ENCODE peak calls at places on chromosomes 11 and 22, in eight cellular contexts. A, Q, V, B, G, M, X and H are unnamed samples.

GRCh38 chr11:15867886-15868285 is 488.5 kb downstream of the SOX6 start:
- DNase-seq in G (no peak), B (no peak), A (no peak), Q (no peak), M (no peak), V (no peak), X (no peak), H (no peak)

GRCh38 chr11:10459029-10459970 is 4.2 kb downstream of the AMPD3 start:
- DNase-seq in V (peak), M (peak), X (peak), B (no peak), A (no peak), Q (no peak), G (no peak), H (peak)

GRCh38 chr11:114384487-114384886 is 15.8 kb downstream of the C11orf71 start:
- DNase-seq in B (no peak), V (no peak), M (no peak), G (no peak), A (no peak), X (no peak), Q (no peak), H (no peak)

GRCh38 chr22:46121523-46122287 is 28.6 kb upstream of the PPARA start:
- DNase-seq in M (no peak), B (no peak), X (no peak), Q (no peak), A (no peak), G (no peak), V (no peak), H (no peak)

GRCh38 chr22:19480173-19480568 is 451 bp downstream of the CDC45 start:
- DNase-seq in V (no peak), G (no peak), X (no peak), M (no peak), B (no peak), Q (no peak), A (no peak), H (no peak)

GRCh38 chr11:72753341-72754148 is 1.3 kb upstream of the ARAP1 start:
- DNase-seq in Q (peak), A (no peak), V (no peak), X (no peak), G (no peak), M (no peak), B (no peak), H (no peak)

GRCh38 chr11:47881145-47881544 is 33.0 kb upstream of the NUP160 start:
- DNase-seq in Q (no peak), B (no peak), V (no peak), G (peak), M (no peak), X (no peak), A (peak), H (no peak)

GRCh38 chr11:23226331-23226909 is 366.1 kb upstream of the CCDC179 start:
- DNase-seq in X (no peak), B (no peak), Q (no peak), G (no peak), M (no peak), V (no peak), A (no peak), H (no peak)

GRCh38 chr22:23496445-23496833 is 83.7 kb downstream of the IGLL1 start:
- DNase-seq in G (no peak), A (no peak), X (no peak), M (no peak), Q (no peak), B (no peak), V (no peak), H (no peak)

GRCh38 chr11:12506502-12506921 is 129.1 kb downstream of the PARVA start:
- DNase-seq in B (no peak), X (no peak), A (no peak), G (no peak), Q (no peak), M (no peak), V (no peak), H (no peak)

GRCh38 chr22:26606611-26607010 is 11.2 kb downstream of the CRYBB1 start:
- DNase-seq in B (no peak), V (no peak), X (no peak), Q (no peak), G (no peak), M (no peak), A (no peak), H (no peak)

GRCh38 chr22:19124377-19124776 is 2.2 kb upstream of the DGCR2 start:
- DNase-seq in A (no peak), G (no peak), Q (no peak), V (no peak), B (no peak), M (no peak), X (no peak), H (no peak)

GRCh38 chr11:971092-971690 is 45.5 kb downstream of the AP2A2 start:
- DNase-seq in V (no peak), Q (no peak), X (no peak), M (no peak), G (no peak), A (no peak), B (no peak), H (no peak)

GRCh38 chr22:49632199-49633009 is 195.3 kb downstream of the BRD1 start:
- DNase-seq in M (peak), V (peak), G (peak), A (no peak), Q (peak), B (peak), X (no peak), H (peak)

GRCh38 chr11:78784321-78785061 is 209.8 kb upstream of the NARS2 start:
- DNase-seq in G (no peak), X (no peak), M (no peak), A (no peak), B (no peak), V (no peak), Q (no peak), H (no peak)

GRCh38 chr22:19807161-19807913 is 46.8 kb downstream of the TBX1 start:
- DNase-seq in G (peak), V (no peak), Q (no peak), B (peak), A (no peak), M (no peak), X (no peak), H (peak)

GRCh38 chr11:40227730-40228129 is 1231.7 kb downstream of the LRRC4C start:
- DNase-seq in A (no peak), M (no peak), Q (no peak), V (no peak), G (no peak), X (peak), B (no peak), H (no peak)

GRCh38 chr11:33695051-33695566 is 5.5 kb downstream of the C11orf91 start:
- DNase-seq in M (no peak), V (no peak), Q (no peak), G (peak), X (peak), A (no peak), B (no peak), H (no peak)

GRCh38 chr11:116851631-116852030 is 14.2 kb upstream of the APOA1 start:
- DNase-seq in V (no peak), B (no peak), M (no peak), G (no peak), X (no peak), Q (no peak), A (no peak), H (peak)

GRCh38 chr22:33210129-33210784 is 152.1 kb upstream of the SYN3 start:
- DNase-seq in Q (peak), V (peak), B (peak), M (peak), A (peak), X (peak), G (no peak), H (peak)

GRCh38 chr11:68649851-68650555 is 34.3 kb upstream of the GAL start:
- DNase-seq in V (no peak), Q (no peak), M (no peak), B (no peak), X (no peak), G (no peak), A (peak), H (peak)

GRCh38 chr11:116698080-116698479 is 74.7 kb downstream of the BUD13 start:
- DNase-seq in A (no peak), Q (peak), X (no peak), B (no peak), G (no peak), V (no peak), M (no peak), H (peak)

GRCh38 chr11:44994753-44995152 is 44.1 kb upstream of the TP53I11 start:
- DNase-seq in X (no peak), Q (no peak), M (no peak), V (no peak), G (no peak), A (peak), B (no peak), H (no peak)

GRCh38 chr11:65003282-65003681 is 6.5 kb upstream of the BATF2 start:
- DNase-seq in V (no peak), Q (no peak), A (no peak), X (no peak), M (peak), B (no peak), G (no peak), H (no peak)
- TF ChIP-seq CTCF in V (no peak), Q (no peak), A (no peak), X (no peak), M (no peak), B (no peak), G (no peak), H (no peak)

DNA sequence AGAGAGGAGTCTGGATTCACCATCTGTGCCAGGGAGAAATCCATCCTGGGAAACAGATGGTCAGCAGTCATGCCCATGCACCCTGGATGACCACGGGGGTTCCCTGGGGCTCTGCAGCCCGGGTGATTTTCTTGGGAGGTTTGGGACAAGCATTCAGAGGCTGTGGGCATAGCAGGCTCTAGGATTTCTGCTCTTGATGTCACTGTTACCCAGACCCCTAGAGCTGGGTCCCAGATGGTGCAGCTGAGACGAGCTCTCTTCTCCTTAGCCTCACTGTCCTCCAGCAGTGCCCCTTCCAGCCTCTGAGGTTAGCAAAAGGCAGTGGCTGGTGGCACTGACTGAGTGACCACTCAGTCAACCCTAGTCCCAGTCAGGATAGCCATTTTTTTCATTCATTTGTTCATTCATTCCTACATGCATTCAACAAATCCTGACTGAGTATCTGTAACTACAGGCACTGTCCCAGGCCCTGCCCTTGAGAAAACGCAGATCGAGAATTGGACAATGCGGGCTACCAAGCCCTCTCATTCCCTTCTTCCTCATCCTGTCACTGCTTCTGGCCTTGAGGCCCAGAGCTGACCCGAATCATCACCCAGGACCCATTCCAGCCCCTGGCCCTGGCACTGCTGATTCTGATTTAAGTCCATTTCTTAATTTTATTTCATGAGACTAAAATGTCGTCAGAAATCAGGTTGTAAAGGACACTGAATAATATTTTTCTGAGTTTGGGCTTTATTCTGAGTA is 24.5 kb downstream of the COMMD9 start:
- DNase-seq in M (no peak), A (no peak), Q (no peak), G (no peak), X (no peak), B (no peak), V (no peak), H (no peak)
- TF ChIP-seq CTCF in M (no peak), A (no peak), Q (no peak), G (no peak), X (no peak), B (no peak), V (no peak), H (no peak)

DNA sequence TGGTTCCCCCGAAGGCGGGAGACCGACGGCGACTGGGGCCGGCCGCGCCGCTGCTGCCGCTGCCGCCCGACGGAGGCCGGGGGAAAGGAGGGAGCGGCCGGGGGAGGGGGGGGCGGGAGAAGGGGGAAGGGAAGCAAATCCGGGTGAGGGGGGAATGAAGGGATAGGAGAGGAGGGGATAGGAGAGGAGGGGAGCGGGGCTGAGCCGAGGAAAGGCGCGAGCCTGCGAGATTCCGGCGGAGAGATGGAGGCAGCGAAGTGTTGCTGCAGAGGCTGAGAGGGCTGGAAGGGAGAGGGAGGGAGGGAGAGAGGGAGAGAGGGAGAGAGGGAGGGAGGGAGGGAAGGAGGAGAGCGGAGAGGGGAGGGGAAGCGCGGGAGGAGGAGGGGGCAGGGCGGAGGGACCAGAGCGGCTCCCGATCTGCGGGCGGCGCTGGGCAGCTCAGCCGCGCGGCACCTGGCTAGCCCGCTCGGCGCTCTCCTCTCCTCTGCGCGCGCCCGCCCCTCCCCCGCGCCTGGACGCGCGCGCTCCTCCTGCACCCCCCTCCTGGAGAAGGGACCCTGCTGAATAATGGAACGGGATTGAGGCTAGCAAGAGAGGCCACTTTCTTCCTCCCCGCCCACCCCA is 52.4 kb downstream of the SLC22A12 start:
- DNase-seq in G (no peak), A (peak), V (no peak), Q (no peak), X (no peak), B (peak), M (peak), H (no peak)
- TF ChIP-seq CTCF in G (no peak), A (no peak), V (no peak), Q (no peak), X (no peak), B (no peak), M (no peak), H (no peak)

GRCh38 chr22:39212721-39213376 is 31.9 kb downstream of the PDGFB start:
- DNase-seq in Q (no peak), M (no peak), G (no peak), X (no peak), B (no peak), A (peak), V (no peak), H (peak)
- TF ChIP-seq CTCF in Q (no peak), M (peak), G (no peak), X (no peak), B (no peak), A (peak), V (no peak), H (no peak)

DNA sequence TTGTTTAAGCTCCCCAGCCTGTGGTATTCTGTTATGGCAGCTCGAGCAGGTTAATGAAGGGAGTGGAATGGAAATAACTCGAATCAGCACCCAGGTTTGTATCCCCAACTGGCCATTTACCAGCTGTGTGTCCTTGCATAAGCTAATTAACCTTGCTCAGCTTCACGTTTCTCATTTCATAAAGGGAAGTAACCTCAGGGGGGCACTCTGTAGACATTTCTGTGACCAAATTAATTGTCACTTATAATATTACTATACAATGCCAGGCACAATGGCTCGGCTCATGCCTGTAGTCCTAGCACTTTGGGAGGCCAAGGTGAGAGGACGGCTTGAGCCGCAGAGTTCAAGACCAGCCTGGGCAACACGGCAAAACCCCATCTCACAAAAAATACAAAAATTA is 13.8 kb downstream of the ADA2 start:
- DNase-seq in G (no peak), X (peak), A (no peak), V (no peak), Q (no peak), B (no peak), M (no peak), H (no peak)
- TF ChIP-seq CTCF in G (no peak), X (no peak), A (no peak), V (peak), Q (no peak), B (no peak), M (no peak), H (peak)